ENCODE peak calls at places on chromosome 19, in seven cellular contexts. E is RWPE1, V is foreskin fibroblast, O is GM23338, M is EL, H is fibroblast of mammary gland, F is tibial artery. P is an unnamed sample.

GRCh38 chr19:6580313-6580712 is 10.6 kb downstream of the CD70 start:
- DNase-seq in E (peak; percentile 80), V (no peak), O (no peak), M (peak; percentile 85), H (peak; percentile 93), F (no peak), P (no peak)

GRCh38 chr19:16039081-16039480 is 37.2 kb upstream of the TPM4 start:
- DNase-seq in E (no peak), V (no peak), O (no peak), M (no peak), H (no peak), F (no peak), P (no peak)

GRCh38 chr19:1168562-1168873 is 5.5 kb downstream of the SBNO2 start:
- DNase-seq in E (no peak), V (no peak), O (no peak), M (no peak), H (no peak), F (no peak), P (no peak)

GRCh38 chr19:41923045-41923788 is 5.0 kb downstream of the ERFL start:
- DNase-seq in E (no peak), V (no peak), O (no peak), M (no peak), H (no peak), F (no peak), P (no peak)

GRCh38 chr19:45349126-45349415 is 8.5 kb downstream of the KLC3 start:
- DNase-seq in E (no peak), V (no peak), O (no peak), M (no peak), H (no peak), F (no peak), P (no peak)

GRCh38 chr19:16825312-16826168 is 3.7 kb upstream of the SIN3B start:
- DNase-seq in E (no peak), V (peak; percentile 84), O (peak; percentile 83), M (peak; percentile 82), H (peak; percentile 87), F (peak; percentile 60), P (no peak)

GRCh38 chr19:584240-585001 is 5.3 kb upstream of the HCN2 start:
- DNase-seq in E (no peak), V (peak; percentile 73), O (peak; percentile 81), M (peak; percentile 48), H (peak; percentile 32), F (no peak), P (peak; percentile 82)

GRCh38 chr19:53992211-53992610 is 774 bp downstream of the CACNG6 start:
- DNase-seq in E (no peak), V (no peak), O (no peak), M (no peak), H (no peak), F (no peak), P (no peak)

GRCh38 chr19:1171755-1172352 is 2.2 kb downstream of the SBNO2 start:
- DNase-seq in E (no peak), V (peak; percentile 50), O (no peak), M (no peak), H (no peak), F (no peak), P (no peak)

GRCh38 chr19:40622773-40623075 is 21.6 kb downstream of the LTBP4 start:
- DNase-seq in E (no peak), V (no peak), O (no peak), M (no peak), H (no peak), F (no peak), P (no peak)

GRCh38 chr19:32357720-32358119 is 12.3 kb downstream of the ZNF507 start:
- DNase-seq in E (no peak), V (no peak), O (no peak), M (no peak), H (peak; percentile 23), F (no peak), P (peak; percentile 14)

GRCh38 chr19:2800506-2800905 is 15.2 kb downstream of the THOP1 start:
- DNase-seq in E (no peak), V (no peak), O (no peak), M (no peak), H (no peak), F (no peak), P (no peak)

GRCh38 chr19:45136507-45137178 is 24.1 kb downstream of the NKPD1 start:
- DNase-seq in E (no peak), V (no peak), O (no peak), M (no peak), H (no peak), F (no peak), P (peak; percentile 64)

GRCh38 chr19:7447648-7448047 is 41.2 kb downstream of the PEX11G start:
- DNase-seq in E (no peak), V (no peak), O (no peak), M (no peak), H (no peak), F (no peak), P (no peak)

GRCh38 chr19:3095375-3096191 is 1.4 kb downstream of the GNA11 start:
- DNase-seq in E (peak; percentile 48), V (peak; percentile 32), O (peak; percentile 92), M (peak; percentile 27), H (no peak), F (no peak), P (no peak)

GRCh38 chr19:41624515-41624914 is 2.4 kb downstream of the CEACAM4 start:
- DNase-seq in E (no peak), V (no peak), O (no peak), M (no peak), H (no peak), F (no peak), P (no peak)

GRCh38 chr19:42113641-42114348 is 18.5 kb downstream of the POU2F2 start:
- DNase-seq in E (peak; percentile 93), V (peak; percentile 99), O (peak; percentile 65), M (peak; percentile 100), H (peak; percentile 98), F (peak; percentile 49), P (peak; percentile 69)

GRCh38 chr19:10214784-10215183 is 16.3 kb downstream of the S1PR2 start:
- DNase-seq in E (peak; percentile 55), V (peak; percentile 82), O (no peak), M (peak; percentile 67), H (peak; percentile 66), F (no peak), P (no peak)

GRCh38 chr19:13838943-13839192 is 38.1 kb upstream of the NANOS3 start:
- DNase-seq in E (no peak), V (no peak), O (no peak), M (no peak), H (no peak), F (no peak), P (no peak)

GRCh38 chr19:10316229-10317044 is 622 bp upstream of the FDX2 start:
- DNase-seq in E (no peak), V (no peak), O (no peak), M (no peak), H (no peak), F (no peak), P (no peak)

GRCh38 chr19:3537101-3537437 is 1.9 kb upstream of the TEKTIP1 start:
- DNase-seq in E (no peak), V (no peak), O (no peak), M (no peak), H (no peak), F (no peak), P (no peak)

GRCh38 chr19:13588953-13589833 is 82.9 kb upstream of the CACNA1A start:
- DNase-seq in E (peak; percentile 71), V (peak; percentile 83), O (peak; percentile 83), M (peak; percentile 60), H (peak; percentile 44), F (peak; percentile 52), P (peak; percentile 77)

GRCh38 chr19:658916-659839 is 3.8 kb downstream of the RNF126 start:
- DNase-seq in E (peak; percentile 82), V (peak; percentile 59), O (no peak), M (no peak), H (peak; percentile 74), F (no peak), P (no peak)

GRCh38 chr19:38251564-38252051 is 4.6 kb downstream of the PPP1R14A start:
- DNase-seq in E (no peak), V (no peak), O (peak; percentile 56), M (no peak), H (no peak), F (peak; percentile 73), P (no peak)

GRCh38 chr19:31167695-31168094 is 181.5 kb downstream of the TSHZ3 start:
- DNase-seq in E (no peak), V (no peak), O (no peak), M (no peak), H (no peak), F (no peak), P (no peak)

GRCh38 chr19:4910594-4911273 is 1.4 kb downstream of the UHRF1 start:
- DNase-seq in E (peak; percentile 47), V (peak; percentile 85), O (no peak), M (peak; percentile 78), H (peak; percentile 55), F (no peak), P (peak; percentile 48)

GRCh38 chr19:52567921-52568320 is 2.2 kb upstream of the ZNF701 start:
- DNase-seq in E (no peak), V (no peak), O (no peak), M (no peak), H (no peak), F (no peak), P (no peak)

GRCh38 chr19:44692379-44692721 is 6.6 kb upstream of the CEACAM16 start:
- DNase-seq in E (no peak), V (no peak), O (no peak), M (no peak), H (no peak), F (no peak), P (no peak)

P was measured in germinal center.